ENCODE peak calls at places on chromosomes 11 and 22, in seven cellular contexts. R is BE2C, K is glomerular endothelial cell, Q is germinal center, L is SHP77, U is ovary, S is GM12865. P is an unnamed sample.

GRCh38 chr22:44024288-44024908 is at the start of gene PARVB:
- DNase-seq in R (peak), K (no peak), Q (peak), L (no peak), U (peak), S (peak), P (no peak)

GRCh38 chr11:118076754-118077281 is at the start of gene TMPRSS4:
- DNase-seq in R (no peak), K (no peak), Q (no peak), L (no peak), U (no peak), S (no peak), P (no peak)

GRCh38 chr11:64226507-64227051 is 505 bp downstream of the NUDT22 start:
- DNase-seq in R (no peak), K (no peak), Q (peak), L (peak), U (no peak), S (peak), P (no peak)

GRCh38 chr22:49738566-49738965 is 89.1 kb downstream of the BRD1 start:
- DNase-seq in R (no peak), K (no peak), Q (no peak), L (no peak), U (no peak), S (no peak), P (no peak)

GRCh38 chr11:84536456-84536855 is 1090.7 kb downstream of the DLG2 start:
- DNase-seq in R (no peak), K (no peak), Q (no peak), L (no peak), U (no peak), S (no peak), P (no peak)

GRCh38 chr22:24185001-24185500 is 3.8 kb downstream of the SUSD2 start:
- DNase-seq in R (peak), K (no peak), Q (no peak), L (no peak), U (no peak), S (no peak), P (no peak)

GRCh38 chr11:114321621-114322257 is 25.5 kb downstream of the NNMT start:
- DNase-seq in R (no peak), K (no peak), Q (no peak), L (no peak), U (no peak), S (no peak), P (no peak)

GRCh38 chr11:118198370-118198769 is 21.9 kb upstream of the SCN2B start:
- DNase-seq in R (peak), K (no peak), Q (peak), L (peak), U (peak), S (peak), P (peak)

GRCh38 chr11:13228569-13228968 is 49.0 kb upstream of the BMAL1 start:
- DNase-seq in R (no peak), K (no peak), Q (peak), L (no peak), U (no peak), S (no peak), P (no peak)

GRCh38 chr22:27628341-27628740 is 173.2 kb downstream of the MN1 start:
- DNase-seq in R (no peak), K (no peak), Q (no peak), L (no peak), U (no peak), S (no peak), P (no peak)

GRCh38 chr22:30301995-30302809 is 12.9 kb upstream of the CASTOR1 start:
- DNase-seq in R (no peak), K (no peak), Q (peak), L (no peak), U (peak), S (peak), P (no peak)

GRCh38 chr11:75639752-75640151 is 29.1 kb downstream of the MAP6 start:
- DNase-seq in R (peak), K (no peak), Q (peak), L (peak), U (peak), S (peak), P (peak)

P was measured in C1 segment of cervical spinal cord.